ENCODE peak calls at places on chromosomes 13 and 19, in seven cellular contexts. R is GM12878; N is type B pancreatic cell; T is cardiac fibroblast; Q is EH; G is GOT3; L is activated T-cell treated with anti-CD3 and anti-CD28 coated beads, Interleukin-2, amount 50 U/mL, for 72 hours. X is an unnamed sample.
A peak's percentile ranks its signal among the peaks of the same experiment; 100 is the strongest.

GRCh38 chr19:2434721-2435265 is 7.4 kb upstream of the TIMM13 start:
- DNase-seq in R (no peak), N (no peak), T (no peak), Q (no peak), G (no peak), L (no peak), X (no peak)

GRCh38 chr19:10836478-10837325 is 690 bp upstream of the TMED1 start:
- DNase-seq in R (no peak), N (no peak), T (peak; percentile 91), Q (no peak), G (peak; percentile 87), L (peak; percentile 88), X (no peak)

GRCh38 chr19:10294368-10294697 is 4.6 kb downstream of the ICAM5 start:
- DNase-seq in R (no peak), N (no peak), T (no peak), Q (no peak), G (no peak), L (peak; percentile 31), X (no peak)

GRCh38 chr13:31248361-31248760 is 48.6 kb downstream of the B3GLCT start:
- DNase-seq in R (no peak), N (no peak), T (no peak), Q (no peak), G (no peak), L (no peak), X (no peak)

GRCh38 chr13:41456768-41457588 is at the start of gene RGCC:
- DNase-seq in R (no peak), N (peak; percentile 81), T (peak; percentile 52), Q (peak; percentile 54), G (peak; percentile 44), L (peak; percentile 96), X (no peak)

GRCh38 chr19:45446295-45446694 is 21.5 kb upstream of the FOSB start:
- DNase-seq in R (no peak), N (no peak), T (peak; percentile 67), Q (peak; percentile 55), G (no peak), L (peak; percentile 12), X (no peak)

GRCh38 chr13:113209336-113209879 is at the start of gene CUL4A:
- DNase-seq in R (no peak), N (no peak), T (peak; percentile 77), Q (peak; percentile 82), G (no peak), L (peak; percentile 82), X (no peak)

GRCh38 chr19:50358483-50359431 is 6.7 kb downstream of the NAPSA start:
- DNase-seq in R (peak; percentile 48), N (no peak), T (peak; percentile 61), Q (peak; percentile 42), G (peak; percentile 46), L (peak; percentile 83), X (no peak)

GRCh38 chr13:39451301-39451700 is 151.7 kb downstream of the LHFPL6 start:
- DNase-seq in R (no peak), N (no peak), T (peak; percentile 62), Q (peak; percentile 23), G (no peak), L (no peak), X (no peak)

GRCh38 chr19:14167594-14168138 is 31.3 kb upstream of the ASF1B start:
- DNase-seq in R (no peak), N (no peak), T (no peak), Q (no peak), G (no peak), L (no peak), X (no peak)

GRCh38 chr13:50387124-50387581 is 371.9 kb downstream of the KCNRG start:
- DNase-seq in R (no peak), N (no peak), T (no peak), Q (peak; percentile 10), G (no peak), L (peak; percentile 33), X (no peak)

GRCh38 chr13:113655358-113656014 is 2.5 kb downstream of the ATP4B start:
- DNase-seq in R (no peak), N (peak; percentile 60), T (no peak), Q (no peak), G (no peak), L (no peak), X (no peak)

GRCh38 chr19:3440082-3440481 is 40.2 kb downstream of the SMIM24 start:
- DNase-seq in R (no peak), N (no peak), T (no peak), Q (peak; percentile 24), G (no peak), L (peak; percentile 69), X (no peak)

GRCh38 chr13:31045621-31046081 is 113.2 kb downstream of the TEX26 start:
- DNase-seq in R (peak; percentile 37), N (no peak), T (peak; percentile 95), Q (peak; percentile 96), G (peak; percentile 36), L (peak; percentile 79), X (peak; percentile 76)

GRCh38 chr13:95300625-95301134 is 571 bp downstream of the ABCC4 start:
- DNase-seq in R (no peak), N (peak; percentile 71), T (peak; percentile 57), Q (peak; percentile 65), G (no peak), L (peak; percentile 45), X (no peak)

GRCh38 chr19:58182577-58182988 is 278 bp upstream of the ZNF274 start:
- DNase-seq in R (no peak), N (no peak), T (no peak), Q (no peak), G (no peak), L (no peak), X (peak; percentile 59)

GRCh38 chr19:51821921-51822716 is 27.2 kb downstream of the FPR3 start:
- DNase-seq in R (no peak), N (no peak), T (peak; percentile 70), Q (no peak), G (no peak), L (no peak), X (peak; percentile 43)